ENCODE peak calls at places on chromosomes 13 and 19, in four cellular contexts. I is endodermal cell, W is ascending aorta, H is brain microvascular endothelial cell. Q is an unnamed sample.
A peak's percentile ranks its signal among the peaks of the same experiment; 100 is the strongest.

GRCh38 chr19:17419491-17420266 is at the start of gene MVB12A:
- DNase-seq in I (peak; percentile 99), W (peak; percentile 98), H (peak; percentile 98), Q (peak; percentile 88)

GRCh38 chr13:101649490-101650126 is 197.1 kb downstream of the ITGBL1 start:
- DNase-seq in I (no peak), W (no peak), H (peak; percentile 79), Q (peak; percentile 17)

GRCh38 chr19:56066152-56067023 is 54.7 kb downstream of the ZNF787 start:
- DNase-seq in I (peak; percentile 92), W (peak; percentile 70), H (peak; percentile 34), Q (no peak)

GRCh38 chr13:44870456-44870929 is 118.8 kb downstream of the NUFIP1 start:
- DNase-seq in I (no peak), W (peak; percentile 60), H (no peak), Q (no peak)

GRCh38 chr19:4868286-4868834 is 893 bp upstream of the PLIN3 start:
- DNase-seq in I (no peak), W (no peak), H (no peak), Q (no peak)

GRCh38 chr13:37138169-37138568 is 32.7 kb upstream of the CSNK1A1L start:
- DNase-seq in I (peak; percentile 56), W (no peak), H (peak; percentile 61), Q (no peak)

GRCh38 chr13:88042489-88042888 is 371.3 kb downstream of the SLITRK5 start:
- DNase-seq in I (no peak), W (no peak), H (no peak), Q (no peak)

GRCh38 chr19:38679839-38680238 is 32.4 kb downstream of the ACTN4 start:
- DNase-seq in I (no peak), W (no peak), H (no peak), Q (no peak)

GRCh38 chr13:108087813-108088212 is 127.5 kb downstream of the LIG4 start:
- DNase-seq in I (no peak), W (no peak), H (no peak), Q (no peak)

GRCh38 chr19:17424743-17425365 is 5.0 kb downstream of the MVB12A start:
- DNase-seq in I (peak; percentile 96), W (no peak), H (peak; percentile 24), Q (no peak)

GRCh38 chr13:60396008-60396782 is 825 bp upstream of the TDRD3 start:
- DNase-seq in I (peak; percentile 95), W (peak; percentile 93), H (peak; percentile 84), Q (peak; percentile 40)

GRCh38 chr19:18845961-18846360 is 14.2 kb downstream of the UPF1 start:
- DNase-seq in I (no peak), W (no peak), H (no peak), Q (no peak)

GRCh38 chr19:18842166-18842565 is 10.4 kb downstream of the UPF1 start:
- DNase-seq in I (no peak), W (no peak), H (no peak), Q (no peak)

GRCh38 chr19:18843960-18844359 is 12.2 kb downstream of the UPF1 start:
- DNase-seq in I (no peak), W (no peak), H (peak; percentile 23), Q (no peak)

GRCh38 chr19:18846862-18847515 is 15.2 kb downstream of the UPF1 start:
- DNase-seq in I (peak; percentile 93), W (peak; percentile 86), H (peak; percentile 54), Q (no peak)

GRCh38 chr19:18844806-18845329 is 13.1 kb downstream of the UPF1 start:
- DNase-seq in I (no peak), W (no peak), H (no peak), Q (no peak)
- H3K36me3 ChIP-seq in I (peaks cover 28% of the 10 kb centered on the region), W (no peaks in the 10 kb centered on the region), H (peaks cover 10% of the 10 kb centered on the region), Q (peaks cover 17% of the 10 kb centered on the region)

DNA sequence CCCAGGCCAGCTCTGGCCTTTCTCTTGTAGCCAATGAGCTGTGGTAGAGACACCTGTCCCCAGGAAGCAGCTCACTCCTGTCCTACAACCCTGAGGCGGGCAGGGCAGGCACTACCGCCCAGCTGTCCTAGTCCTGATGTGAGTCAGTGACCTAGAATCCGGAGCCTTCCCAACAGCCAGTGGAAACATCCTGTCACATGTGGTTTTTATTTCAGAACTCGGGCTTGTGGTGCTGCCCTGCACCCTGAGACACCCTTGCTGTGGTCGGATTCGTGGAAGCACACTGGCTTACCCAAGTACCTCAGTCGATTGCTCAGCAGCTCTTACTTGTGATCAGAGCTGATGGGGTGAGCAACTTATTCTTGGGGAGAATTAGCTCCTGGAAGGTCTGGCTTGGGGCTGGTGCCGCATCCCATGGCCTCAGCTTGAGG is 83.6 kb upstream of the ARHGEF7 start:
- DNase-seq in I (no peak), W (no peak), H (peak; percentile 84), Q (no peak)
- H3K36me3 ChIP-seq in I (no peaks in the 10 kb centered on the region), W (no peaks in the 10 kb centered on the region), H (no peaks in the 10 kb centered on the region), Q (no peaks in the 10 kb centered on the region)

DNA sequence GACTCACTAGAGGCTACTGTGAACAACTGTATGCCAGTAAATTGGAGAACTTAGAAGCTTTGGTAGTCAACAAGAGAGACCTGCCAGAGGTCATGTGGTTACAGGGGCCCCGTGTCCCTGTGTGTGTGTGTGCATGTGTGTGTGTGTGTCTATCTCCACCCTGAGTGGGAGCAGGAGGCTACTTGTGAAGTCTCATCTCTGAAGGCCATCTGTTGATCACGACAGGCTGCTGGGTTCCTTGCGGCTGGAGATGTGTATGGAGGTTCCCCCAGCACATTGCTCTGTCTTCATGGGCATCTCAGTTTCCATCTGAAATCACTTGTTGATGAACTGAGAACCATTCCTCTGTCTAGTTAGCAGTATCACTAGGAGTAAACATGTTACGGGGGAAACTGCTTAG is 58.2 kb upstream of the TEX29 start:
- DNase-seq in I (no peak), W (no peak), H (no peak), Q (no peak)
- H3K36me3 ChIP-seq in I (peaks cover 25% of the 10 kb centered on the region), W (peaks cover 15% of the 10 kb centered on the region), H (peaks cover 26% of the 10 kb centered on the region), Q (peaks cover 12% of the 10 kb centered on the region)

DNA sequence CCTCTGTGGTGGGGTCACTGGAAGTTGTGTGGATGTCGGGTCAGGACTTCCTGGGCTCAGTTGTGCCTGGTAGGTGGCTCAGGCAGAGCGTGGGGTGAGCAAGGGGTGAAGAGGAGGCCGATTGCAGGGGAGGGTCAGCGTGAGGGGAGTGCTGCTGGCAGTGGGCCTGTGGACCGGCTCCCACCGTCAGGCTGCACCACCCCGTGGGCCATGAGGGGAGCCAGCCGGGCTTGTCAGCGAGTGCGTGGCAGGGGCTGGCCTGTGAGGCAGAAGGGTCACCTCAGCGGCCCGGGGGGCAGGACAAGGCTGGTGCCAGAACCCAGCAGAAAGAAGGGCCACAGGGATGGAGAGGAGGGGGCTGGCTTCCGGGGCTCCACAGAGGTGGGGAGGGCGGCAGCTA is 13.3 kb downstream of the RAB8A start:
- DNase-seq in I (no peak), W (no peak), H (no peak), Q (no peak)
- H3K36me3 ChIP-seq in I (peaks cover 54% of the 10 kb centered on the region), W (peaks cover 84% of the 10 kb centered on the region), H (peaks cover 63% of the 10 kb centered on the region), Q (peaks cover 67% of the 10 kb centered on the region)

DNA sequence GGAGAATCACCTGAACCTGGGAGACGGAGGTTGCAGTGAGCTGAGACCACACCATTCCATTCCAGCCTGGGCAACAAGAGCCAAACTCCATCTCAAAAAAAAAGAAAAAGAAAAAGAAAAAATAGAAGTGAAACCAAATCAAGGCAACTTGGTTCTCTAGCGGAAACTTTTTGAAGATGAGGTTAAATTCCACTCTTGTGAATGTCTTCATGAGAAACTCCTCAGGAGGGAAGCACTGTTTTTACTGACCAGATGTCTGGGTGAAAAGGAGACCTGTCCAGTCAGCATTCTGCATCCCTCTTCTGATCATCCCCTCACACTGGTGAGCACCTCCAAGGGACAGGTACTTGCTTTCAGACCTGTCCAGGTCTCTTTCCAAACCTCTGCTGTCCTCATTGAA is 15.8 kb downstream of the BRD4 start:
- DNase-seq in I (no peak), W (no peak), H (no peak), Q (no peak)
- H3K36me3 ChIP-seq in I (peaks cover 6% of the 10 kb centered on the region), W (no peaks in the 10 kb centered on the region), H (no peaks in the 10 kb centered on the region), Q (peaks cover 15% of the 10 kb centered on the region)